ENCODE peak calls at places on chromosomes 2 and 18, in ten cellular contexts. L is neural progenitor cell, A is upper lobe of right lung, T is A549, P is heart right ventricle, N is kidney, S is left lung, B is mucosa of descending colon, I is stomach, X is left ventricle myocardium inferior. V is an unnamed sample. For H3K4me1, the result is how much of the 10 kb centered on the place peaks cover.

GRCh38 chr2:60554649-60555065 is 1.2 kb upstream of the BCL11A start:
- DNase-seq in T (no peak), B (peak), X (no peak), I (no peak), N (no peak), A (peak), P (no peak), L (peak), S (peak), V (no peak)

GRCh38 chr2:15801904-15802303 is 138.4 kb upstream of the MYCN start:
- DNase-seq in A (no peak), P (no peak), N (peak), I (no peak), B (no peak), X (no peak), T (no peak), S (no peak), L (no peak), V (no peak)

GRCh38 chr2:26178746-26179436 is 6.0 kb downstream of the GAREM2 start:
- DNase-seq in L (peak), P (no peak), B (peak), A (no peak), T (no peak), N (peak), S (peak), I (peak), X (peak), V (no peak)

GRCh38 chr2:65453916-65454315 is 21.5 kb upstream of the SPRED2 start:
- DNase-seq in N (no peak), L (no peak), B (no peak), S (no peak), T (no peak), P (no peak), X (no peak), I (no peak), A (no peak), V (no peak)

GRCh38 chr2:28621172-28622100 is 125.6 kb downstream of the PLB1 start:
- DNase-seq in S (no peak), P (peak), L (peak), I (peak), X (no peak), B (peak), N (peak), T (peak), A (peak), V (peak)

GRCh38 chr2:188808921-188809320 is 165.3 kb upstream of the COL3A1 start:
- DNase-seq in B (no peak), N (no peak), X (no peak), S (no peak), L (no peak), P (no peak), T (no peak), I (no peak), A (no peak), V (no peak)

GRCh38 chr2:25207078-25207545 is 38.7 kb upstream of the POMC start:
- DNase-seq in A (no peak), T (no peak), L (no peak), P (no peak), N (no peak), B (no peak), S (no peak), X (no peak), I (no peak), V (no peak)

GRCh38 chr2:215405722-215406581 is 29.9 kb downstream of the FN1 start:
- DNase-seq in A (no peak), P (no peak), B (no peak), S (no peak), I (no peak), T (no peak), X (no peak), L (no peak), N (no peak), V (no peak)

GRCh38 chr2:200901459-200902072 is 12.4 kb downstream of the NIF3L1 start:
- DNase-seq in S (no peak), P (peak), B (no peak), L (peak), N (no peak), T (peak), X (no peak), I (peak), A (no peak), V (peak)

GRCh38 chr18:24972577-24972976 is 379.4 kb downstream of the ZNF521 start:
- DNase-seq in P (no peak), B (no peak), L (no peak), T (no peak), I (no peak), S (no peak), N (no peak), A (no peak), X (no peak), V (no peak)

GRCh38 chr2:239577306-239577705 is 176.5 kb upstream of the HDAC4 start:
- DNase-seq in L (no peak), S (peak), A (peak), X (no peak), B (peak), I (no peak), P (no peak), N (peak), T (no peak), V (no peak)

GRCh38 chr2:112646791-112647720 is 1.3 kb downstream of the SLC20A1 start:
- DNase-seq in N (no peak), P (no peak), L (peak), S (no peak), B (no peak), I (no peak), T (peak), X (no peak), A (no peak), V (no peak)

GRCh38 chr2:147782521-147782920 is 62.3 kb upstream of the ACVR2A start:
- DNase-seq in S (no peak), X (no peak), I (no peak), L (no peak), N (no peak), B (no peak), T (no peak), P (no peak), A (no peak), V (no peak)

GRCh38 chr2:199710551-199710950 is 140.4 kb downstream of the FTCDNL1 start:
- DNase-seq in N (no peak), X (no peak), B (no peak), I (no peak), P (no peak), A (no peak), T (no peak), L (no peak), S (no peak), V (no peak)

GRCh38 chr2:101223814-101224231 is 28.9 kb upstream of the CNOT11 start:
- DNase-seq in T (no peak), A (no peak), S (no peak), B (no peak), P (no peak), N (no peak), I (no peak), L (no peak), X (no peak), V (no peak)

GRCh38 chr18:10482985-10483949 is 28.8 kb downstream of the APCDD1 start:
- DNase-seq in S (no peak), I (no peak), L (no peak), X (peak), A (no peak), B (no peak), N (no peak), P (peak), T (no peak), V (no peak)

GRCh38 chr2:211455225-211455841 is 898.9 kb downstream of the CPS1 start:
- DNase-seq in N (no peak), L (peak), T (peak), B (no peak), A (no peak), X (no peak), I (peak), P (peak), S (no peak), V (no peak)

GRCh38 chr2:108315408-108316193 is 26.9 kb downstream of the SULT1C2 start:
- DNase-seq in A (no peak), I (no peak), N (no peak), X (no peak), T (no peak), B (no peak), P (no peak), L (no peak), S (no peak), V (no peak)

GRCh38 chr18:66874375-66874774 is 270.5 kb upstream of the CDH19 start:
- DNase-seq in I (no peak), P (no peak), S (no peak), T (no peak), L (no peak), X (no peak), B (no peak), N (no peak), A (no peak), V (no peak)

GRCh38 chr2:70367722-70368323 is 66.0 kb upstream of the FAM136A start:
- DNase-seq in N (no peak), S (no peak), X (no peak), T (peak), L (peak), B (peak), I (no peak), A (no peak), P (no peak), V (no peak)

GRCh38 chr2:26540306-26540705 is 62.4 kb upstream of the OTOF start:
- DNase-seq in L (no peak), T (no peak), P (no peak), I (no peak), X (no peak), B (no peak), N (peak), A (peak), S (no peak), V (no peak)

GRCh38 chr2:67414867-67415266 is 17.7 kb downstream of the ETAA1 start:
- DNase-seq in A (no peak), I (no peak), T (peak), X (no peak), N (no peak), L (no peak), S (no peak), B (no peak), P (no peak), V (no peak)

GRCh38 chr2:68426885-68427579 is 40.1 kb downstream of the FBXO48 start:
- DNase-seq in I (no peak), S (no peak), P (no peak), L (no peak), X (no peak), N (no peak), T (peak), A (no peak), B (no peak), V (no peak)

GRCh38 chr18:10100236-10100635 is 186.4 kb downstream of the VAPA start:
- DNase-seq in X (no peak), I (no peak), S (no peak), L (no peak), T (no peak), B (no peak), A (no peak), N (no peak), P (no peak), V (no peak)

GRCh38 chr2:176096986-176097819 is 2.4 kb upstream of the HOXD12 start:
- DNase-seq in X (peak), N (peak), P (peak), S (peak), T (peak), L (peak), I (peak), B (peak), A (peak), V (no peak)

DNA sequence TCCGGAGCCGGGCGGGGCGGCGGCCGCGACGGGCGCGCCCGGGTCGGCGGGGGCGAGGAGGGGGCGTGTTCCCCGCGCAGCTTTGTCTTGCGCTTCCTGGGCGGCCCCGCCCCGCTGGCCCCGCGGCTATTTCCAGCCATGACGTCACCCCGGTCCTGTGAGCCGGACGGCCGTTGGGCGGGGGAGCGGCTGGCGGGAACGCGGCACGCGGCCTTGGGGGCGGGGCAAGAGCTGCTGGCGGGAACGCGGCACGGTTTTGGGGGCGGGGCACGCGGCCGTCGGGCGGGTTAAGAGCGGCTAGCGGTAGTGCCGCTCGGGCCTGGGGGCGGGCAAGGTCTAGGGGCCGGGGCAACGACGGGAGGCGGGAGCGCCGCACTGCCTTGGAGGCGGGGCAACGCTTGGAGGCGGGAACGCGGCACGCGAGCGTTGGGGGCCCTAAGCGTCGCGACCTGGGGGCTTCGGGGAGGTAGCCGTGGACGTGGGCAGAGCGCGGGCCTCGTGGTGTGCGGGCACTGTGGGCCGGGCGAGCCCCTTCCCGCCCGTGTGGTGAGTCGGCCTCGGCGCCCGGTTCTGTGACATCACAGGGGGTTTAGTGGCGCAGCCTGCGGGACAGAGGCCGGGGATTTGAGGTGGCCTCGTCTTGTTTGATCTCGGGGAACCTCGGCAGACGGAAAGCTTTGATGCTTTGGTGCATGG is 704 bp downstream of the KLF11 start:
- DNase-seq in S (peak), A (peak), N (peak), I (peak), L (peak), T (peak), P (peak), X (peak), B (peak), V (peak)
- H3K4me1 ChIP-seq in S (half or more), A (half or more), N (under half), I (half or more), L (under half), T (under half), P (half or more), X (half or more), B (under half), V (half or more)

GRCh38 chr2:43178602-43179542 is 47.5 kb downstream of the ZFP36L2 start:
- DNase-seq in I (peak), L (peak), N (peak), A (peak), S (peak), B (peak), P (peak), X (peak), T (peak), V (no peak)

GRCh38 chr2:43176449-43176848 is 50.0 kb downstream of the ZFP36L2 start:
- DNase-seq in A (no peak), I (no peak), N (no peak), T (no peak), L (no peak), X (no peak), S (no peak), B (no peak), P (no peak), V (no peak)

GRCh38 chr2:43179947-43180346 is 46.5 kb downstream of the ZFP36L2 start:
- DNase-seq in S (no peak), T (no peak), I (no peak), N (no peak), L (peak), X (no peak), B (no peak), P (no peak), A (no peak), V (no peak)

GRCh38 chr2:43180901-43181300 is 45.5 kb downstream of the ZFP36L2 start:
- DNase-seq in B (no peak), X (no peak), L (no peak), S (no peak), N (no peak), T (no peak), P (no peak), I (no peak), A (no peak), V (no peak)

DNA sequence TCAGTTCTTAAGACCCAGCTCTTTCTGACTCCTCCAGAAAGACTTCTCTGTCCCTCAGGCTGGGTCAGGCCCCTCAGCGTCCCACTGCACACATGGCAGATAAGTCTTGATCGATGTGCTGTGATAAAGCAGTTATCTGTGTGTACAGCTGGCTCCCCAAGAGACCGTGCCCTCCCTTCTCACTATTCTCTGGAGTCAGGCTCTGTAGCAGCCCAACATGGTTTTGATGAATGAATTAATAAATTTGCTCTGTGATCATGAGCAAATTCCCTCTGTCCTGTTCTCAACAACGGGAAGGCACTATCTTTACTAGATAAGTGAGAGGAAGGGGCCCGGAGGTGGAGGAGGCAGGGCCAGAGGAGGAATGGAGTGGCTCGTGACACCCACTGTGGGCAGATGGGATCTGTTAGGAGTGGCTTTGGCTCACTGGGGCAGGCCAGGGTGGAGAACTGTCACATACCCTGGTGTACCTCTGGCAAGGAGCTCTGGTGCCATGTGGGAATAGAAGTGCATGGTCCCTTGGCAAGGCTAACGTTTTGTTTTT is 48.3 kb downstream of the ZFP36L2 start:
- DNase-seq in X (no peak), B (no peak), A (no peak), N (no peak), T (no peak), I (no peak), P (no peak), S (no peak), L (no peak), V (no peak)
- TF ChIP-seq CTCF in X (no peak), B (no peak), A (no peak), N (no peak), T (no peak), I (no peak), P (no peak), S (no peak), L (no peak), V (no peak)

GRCh38 chr18:75216212-75216925 is 5.8 kb downstream of the TSHZ1 start:
- DNase-seq in P (no peak), T (no peak), A (no peak), B (no peak), X (no peak), S (no peak), L (no peak), I (no peak), N (no peak), V (no peak)

GRCh38 chr18:75216926-75217303 is 6.3 kb downstream of the TSHZ1 start:
- DNase-seq in A (no peak), T (no peak), N (no peak), S (no peak), P (no peak), X (no peak), I (no peak), B (no peak), L (no peak), V (no peak)

GRCh38 chr18:75214766-75215515 is 4.3 kb downstream of the TSHZ1 start:
- DNase-seq in X (no peak), T (no peak), L (no peak), A (no peak), I (no peak), P (no peak), N (no peak), B (no peak), S (no peak), V (no peak)

GRCh38 chr18:75213610-75214009 is 3.0 kb downstream of the TSHZ1 start:
- DNase-seq in P (no peak), S (no peak), X (no peak), T (no peak), I (no peak), B (no peak), A (no peak), N (no peak), L (no peak), V (no peak)

GRCh38 chr18:75215663-75216062 is 5.1 kb downstream of the TSHZ1 start:
- DNase-seq in X (no peak), N (no peak), B (no peak), A (no peak), S (no peak), T (no peak), P (no peak), L (no peak), I (no peak), V (no peak)
- H3K4me1 ChIP-seq in X (half or more), N (half or more), B (half or more), A (half or more), S (under half), T (under half), P (half or more), L (under half), I (under half), V (under half)

DNA sequence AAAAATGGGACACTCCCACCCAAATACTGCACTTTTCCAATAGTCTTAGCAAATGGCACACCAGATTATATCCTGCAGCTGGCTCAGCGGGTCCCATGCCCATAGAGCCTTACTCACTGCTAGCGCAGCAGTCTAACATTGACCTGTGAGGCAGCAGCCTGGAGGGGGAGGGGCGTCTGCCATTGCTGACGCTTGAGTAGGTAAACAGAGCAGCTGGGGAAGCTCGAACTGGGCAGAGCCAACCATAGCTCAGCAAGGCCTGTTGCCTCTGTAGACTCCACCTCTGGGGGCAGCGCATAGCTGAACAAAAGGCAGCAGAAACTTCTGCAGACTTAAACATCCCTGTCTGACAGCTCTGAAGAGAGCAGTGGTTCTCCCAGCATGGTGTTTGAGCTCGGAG is 110.4 kb downstream of the CTIF start:
- DNase-seq in S (no peak), I (no peak), B (no peak), L (peak), T (no peak), P (no peak), A (no peak), N (no peak), X (no peak), V (no peak)
- TF ChIP-seq CTCF in S (no peak), I (no peak), B (no peak), L (peak), T (no peak), P (no peak), A (no peak), N (no peak), X (no peak), V (no peak)

DNA sequence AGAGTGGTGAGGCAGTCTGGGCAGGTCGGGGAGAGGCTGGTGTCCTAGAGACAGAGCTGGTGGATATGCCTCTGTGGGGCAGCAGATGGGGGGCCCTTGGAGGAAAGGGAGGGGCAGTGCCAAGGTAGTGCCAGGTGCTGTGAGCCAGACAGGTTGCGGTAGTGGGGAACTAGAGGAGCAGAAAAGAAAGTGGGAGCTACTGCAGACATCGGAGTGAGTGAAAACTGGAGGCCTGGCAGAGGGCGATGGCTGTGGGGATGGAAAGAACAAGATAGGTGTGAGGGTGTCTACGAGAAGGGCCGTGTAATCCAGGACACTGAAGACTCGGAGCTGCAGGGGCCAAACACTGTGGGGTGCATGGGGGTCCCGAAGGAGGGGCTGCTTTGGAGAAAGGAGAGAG is 21.7 kb downstream of the C1QL2 start:
- DNase-seq in I (no peak), A (peak), P (no peak), N (no peak), T (no peak), S (no peak), L (no peak), X (no peak), B (no peak), V (no peak)
- H3K4me1 ChIP-seq in I (under half), A (under half), P (under half), N (under half), T (under half), S (under half), L (under half), X (under half), B (under half), V (under half)

DNA sequence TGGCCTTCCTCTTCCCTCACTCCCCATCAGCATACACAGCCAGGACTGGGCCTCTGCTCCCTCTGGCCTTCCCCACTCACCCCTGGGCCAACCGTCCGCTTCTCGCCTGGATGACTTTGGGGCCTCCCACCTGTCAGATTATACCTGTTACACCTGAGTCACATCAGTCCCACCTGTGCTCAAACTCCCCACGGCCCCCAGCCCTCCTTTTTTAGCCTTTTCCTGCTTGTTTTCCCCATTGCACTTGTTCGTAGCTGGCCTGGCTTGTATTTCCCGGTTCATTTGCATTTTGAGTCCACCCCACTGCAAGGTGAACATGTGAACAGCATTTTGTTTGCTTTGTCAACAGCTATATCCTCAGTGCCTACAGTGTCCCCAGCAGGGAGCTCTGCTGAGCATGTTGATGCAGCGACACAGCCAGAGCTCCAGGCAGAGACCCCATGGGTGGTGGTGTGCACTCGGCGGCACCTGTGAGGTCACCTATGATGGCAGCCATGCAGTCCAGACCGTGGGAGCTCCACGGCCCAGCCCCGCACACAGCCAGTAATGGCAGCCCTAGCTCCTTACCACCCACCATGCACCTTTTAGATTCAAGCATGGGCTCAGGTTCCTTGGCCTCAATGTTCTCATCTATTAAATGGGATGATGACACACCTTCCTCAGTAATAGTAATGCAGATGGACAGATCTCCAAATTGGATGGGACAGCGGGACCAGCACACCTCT is 276.4 kb upstream of the HS6ST1 start:
- DNase-seq in B (no peak), N (no peak), P (no peak), I (peak), T (no peak), S (no peak), A (peak), X (no peak), L (no peak), V (no peak)
- TF ChIP-seq CTCF in B (no peak), N (no peak), P (no peak), I (no peak), T (no peak), S (no peak), A (no peak), X (no peak), L (no peak), V (no peak)